ENCODE peak calls at places on chromosome 4, in five cellular contexts. One of them, this sample, is unnamed.

GRCh38 chr4:141730805-141731204 is 94.4 kb downstream of the IL15 start:
- DNase-seq in uterus: no peak
- DNase-seq in brain microvascular endothelial cell: no peak
- DNase-seq in ovary: no peak
- DNase-seq in BE2C: no peak
- DNase-seq in this sample: no peak

GRCh38 chr4:16545656-16546055 is 319.4 kb upstream of the TAPT1 start:
- DNase-seq in uterus: no peak
- DNase-seq in brain microvascular endothelial cell: no peak
- DNase-seq in ovary: no peak
- DNase-seq in BE2C: no peak
- DNase-seq in this sample: no peak

GRCh38 chr4:56288663-56289062 is 98.6 kb downstream of the AASDH start:
- DNase-seq in uterus: no peak
- DNase-seq in brain microvascular endothelial cell: no peak
- DNase-seq in ovary: no peak
- DNase-seq in BE2C: no peak
- DNase-seq in this sample: no peak

GRCh38 chr4:83387922-83388676 is 53.5 kb upstream of the HPSE start:
- DNase-seq in uterus: no peak
- DNase-seq in brain microvascular endothelial cell: no peak
- DNase-seq in ovary: no peak
- DNase-seq in BE2C: no peak
- DNase-seq in this sample: no peak

GRCh38 chr4:188190461-188190860 is 51.2 kb downstream of the TRIML1 start:
- DNase-seq in uterus: no peak
- DNase-seq in brain microvascular endothelial cell: no peak
- DNase-seq in ovary: no peak
- DNase-seq in BE2C: no peak
- DNase-seq in this sample: peak; percentile 29

GRCh38 chr4:2352171-2352570 is 66.3 kb downstream of the ZFYVE28 start:
- DNase-seq in uterus: no peak
- DNase-seq in brain microvascular endothelial cell: no peak
- DNase-seq in ovary: peak; percentile 4
- DNase-seq in BE2C: peak; percentile 4
- DNase-seq in this sample: no peak

GRCh38 chr4:145609494-145610427 is 9.4 kb upstream of the MMAA start:
- DNase-seq in uterus: peak; percentile 46
- DNase-seq in brain microvascular endothelial cell: peak; percentile 82
- DNase-seq in ovary: peak; percentile 15
- DNase-seq in BE2C: peak; percentile 58
- DNase-seq in this sample: peak; percentile 28

GRCh38 chr4:76607266-76607799 is 172.3 kb downstream of the SHROOM3 start:
- DNase-seq in uterus: no peak
- DNase-seq in brain microvascular endothelial cell: no peak
- DNase-seq in ovary: no peak
- DNase-seq in BE2C: no peak
- DNase-seq in this sample: peak; percentile 96

GRCh38 chr4:87390931-87391782 is at the start of gene HSD17B11:
- DNase-seq in uterus: peak; percentile 96
- DNase-seq in brain microvascular endothelial cell: peak; percentile 91
- DNase-seq in ovary: peak; percentile 90
- DNase-seq in BE2C: peak; percentile 93
- DNase-seq in this sample: peak; percentile 67

GRCh38 chr4:86960557-86960959 is 25.7 kb downstream of the AFF1 start:
- DNase-seq in uterus: no peak
- DNase-seq in brain microvascular endothelial cell: no peak
- DNase-seq in ovary: no peak
- DNase-seq in BE2C: no peak
- DNase-seq in this sample: no peak

GRCh38 chr4:160887668-160888067 is 1276.1 kb downstream of the FSTL5 start:
- DNase-seq in uterus: no peak
- DNase-seq in brain microvascular endothelial cell: no peak
- DNase-seq in ovary: no peak
- DNase-seq in BE2C: no peak
- DNase-seq in this sample: no peak

GRCh38 chr4:15150636-15151432 is 148.6 kb downstream of the CPEB2 start:
- DNase-seq in uterus: no peak
- DNase-seq in brain microvascular endothelial cell: no peak
- DNase-seq in ovary: no peak
- DNase-seq in BE2C: no peak
- DNase-seq in this sample: no peak

GRCh38 chr4:100240008-100240407 is 49.7 kb upstream of the DDIT4L start:
- DNase-seq in uterus: no peak
- DNase-seq in brain microvascular endothelial cell: peak; percentile 7
- DNase-seq in ovary: no peak
- DNase-seq in BE2C: no peak
- DNase-seq in this sample: no peak

GRCh38 chr4:40628888-40629287 is 776 bp downstream of the RBM47 start:
- DNase-seq in uterus: no peak
- DNase-seq in brain microvascular endothelial cell: no peak
- DNase-seq in ovary: no peak
- DNase-seq in BE2C: no peak
- DNase-seq in this sample: no peak

GRCh38 chr4:82586055-82586454 is 24.3 kb upstream of the TMEM150C start:
- DNase-seq in uterus: no peak
- DNase-seq in brain microvascular endothelial cell: no peak
- DNase-seq in ovary: no peak
- DNase-seq in BE2C: peak; percentile 68
- DNase-seq in this sample: no peak

GRCh38 chr4:81459233-81459632 is 12.5 kb downstream of the RASGEF1B start:
- DNase-seq in uterus: no peak
- DNase-seq in brain microvascular endothelial cell: no peak
- DNase-seq in ovary: no peak
- DNase-seq in BE2C: no peak
- DNase-seq in this sample: no peak

GRCh38 chr4:106628616-106629606 is 260.3 kb upstream of the GIMD1 start:
- DNase-seq in uterus: no peak
- DNase-seq in brain microvascular endothelial cell: no peak
- DNase-seq in ovary: no peak
- DNase-seq in BE2C: no peak
- DNase-seq in this sample: no peak

GRCh38 chr4:140993350-140993749 is 139.9 kb downstream of the RNF150 start:
- DNase-seq in uterus: no peak
- DNase-seq in brain microvascular endothelial cell: no peak
- DNase-seq in ovary: no peak
- DNase-seq in BE2C: peak; percentile 12
- DNase-seq in this sample: no peak

GRCh38 chr4:140059159-140059558 is 94.8 kb downstream of the MAML3 start:
- DNase-seq in uterus: no peak
- DNase-seq in brain microvascular endothelial cell: no peak
- DNase-seq in ovary: no peak
- DNase-seq in BE2C: no peak
- DNase-seq in this sample: no peak

GRCh38 chr4:7358100-7358735 is 76.5 kb downstream of the PSAPL1 start:
- DNase-seq in uterus: no peak
- DNase-seq in brain microvascular endothelial cell: peak; percentile 84
- DNase-seq in ovary: peak; percentile 56
- DNase-seq in BE2C: no peak
- DNase-seq in this sample: peak; percentile 74

GRCh38 chr4:112520598-112521122 is 4.7 kb upstream of the NEUROG2 start:
- DNase-seq in uterus: no peak
- DNase-seq in brain microvascular endothelial cell: no peak
- DNase-seq in ovary: no peak
- DNase-seq in BE2C: no peak
- DNase-seq in this sample: no peak

GRCh38 chr4:112518675-112519074 is 2.7 kb upstream of the NEUROG2 start:
- DNase-seq in uterus: no peak
- DNase-seq in brain microvascular endothelial cell: no peak
- DNase-seq in ovary: no peak
- DNase-seq in BE2C: no peak
- DNase-seq in this sample: no peak

GRCh38 chr4:112517911-112518310 is 1.9 kb upstream of the NEUROG2 start:
- DNase-seq in uterus: no peak
- DNase-seq in brain microvascular endothelial cell: no peak
- DNase-seq in ovary: no peak
- DNase-seq in BE2C: no peak
- DNase-seq in this sample: no peak

GRCh38 chr4:112521123-112522116 is 5.4 kb upstream of the NEUROG2 start:
- DNase-seq in uterus: no peak
- DNase-seq in brain microvascular endothelial cell: no peak
- DNase-seq in ovary: no peak
- DNase-seq in BE2C: no peak
- DNase-seq in this sample: no peak

GRCh38 chr4:112519689-112520597 is 4.0 kb upstream of the NEUROG2 start:
- DNase-seq in uterus: no peak
- DNase-seq in brain microvascular endothelial cell: no peak
- DNase-seq in ovary: no peak
- DNase-seq in BE2C: no peak
- DNase-seq in this sample: no peak
- H3K4me3 ChIP-seq in uterus: no peak overlapping the region
- H3K4me3 ChIP-seq in brain microvascular endothelial cell: no peak overlapping the region
- H3K4me3 ChIP-seq in ovary: no peak overlapping the region
- H3K4me3 ChIP-seq in BE2C: no peak overlapping the region
- H3K4me3 ChIP-seq in this sample: no peak overlapping the region

GRCh38 chr4:179855471-179855870 is 2387.7 kb upstream of the TENM3 start:
- DNase-seq in uterus: no peak
- DNase-seq in brain microvascular endothelial cell: no peak
- DNase-seq in ovary: no peak
- DNase-seq in BE2C: no peak
- DNase-seq in this sample: no peak
- TF ChIP-seq CTCF in uterus: no peak
- TF ChIP-seq CTCF in brain microvascular endothelial cell: no peak
- TF ChIP-seq CTCF in ovary: no peak
- TF ChIP-seq CTCF in BE2C: no peak
- TF ChIP-seq CTCF in this sample: no peak

DNA sequence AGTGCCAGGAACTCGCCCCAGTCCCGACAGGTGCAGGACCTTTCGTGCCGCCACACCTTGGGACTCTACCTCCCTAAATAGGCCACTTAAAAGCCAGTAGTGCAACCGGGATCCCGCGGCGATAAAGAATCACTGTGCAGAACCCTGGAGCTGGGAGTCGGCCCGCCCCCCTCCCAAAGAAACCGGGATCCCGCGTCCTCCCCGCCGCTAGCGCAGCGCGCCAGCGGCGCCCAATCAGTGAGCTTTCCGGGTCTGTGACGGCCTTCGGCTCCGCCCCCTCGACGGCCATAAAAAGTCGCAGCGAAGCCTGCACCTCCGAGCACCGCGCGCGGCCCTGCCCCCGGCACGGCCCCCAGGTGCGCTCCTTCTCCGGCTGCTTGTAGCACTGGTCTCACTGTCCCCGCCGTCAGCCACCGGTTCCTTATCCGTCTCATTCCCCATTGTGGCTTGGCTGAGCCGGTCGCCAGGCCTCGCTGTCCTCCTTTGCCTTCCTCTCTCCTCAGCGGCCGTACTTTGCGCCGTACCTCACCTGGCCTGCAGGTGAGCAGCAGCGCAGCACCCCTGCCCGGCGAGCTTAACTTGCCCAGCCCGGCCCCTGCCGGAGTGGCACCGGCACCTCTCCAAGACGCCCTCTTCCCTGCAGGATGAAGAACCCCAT is at the start of gene LRAT:
- DNase-seq in uterus: no peak
- DNase-seq in brain microvascular endothelial cell: no peak
- DNase-seq in ovary: no peak
- DNase-seq in BE2C: peak; percentile 58
- DNase-seq in this sample: no peak
- H3K4me3 ChIP-seq in uterus: peak within 1 kb of the TSS; percentile 12
- H3K4me3 ChIP-seq in brain microvascular endothelial cell: peak within 1 kb of the TSS; percentile 49
- H3K4me3 ChIP-seq in ovary: peak within 1 kb of the TSS; percentile 32
- H3K4me3 ChIP-seq in BE2C: peak within 1 kb of the TSS; percentile 49
- H3K4me3 ChIP-seq in this sample: no peak within 1 kb of the TSS

DNA sequence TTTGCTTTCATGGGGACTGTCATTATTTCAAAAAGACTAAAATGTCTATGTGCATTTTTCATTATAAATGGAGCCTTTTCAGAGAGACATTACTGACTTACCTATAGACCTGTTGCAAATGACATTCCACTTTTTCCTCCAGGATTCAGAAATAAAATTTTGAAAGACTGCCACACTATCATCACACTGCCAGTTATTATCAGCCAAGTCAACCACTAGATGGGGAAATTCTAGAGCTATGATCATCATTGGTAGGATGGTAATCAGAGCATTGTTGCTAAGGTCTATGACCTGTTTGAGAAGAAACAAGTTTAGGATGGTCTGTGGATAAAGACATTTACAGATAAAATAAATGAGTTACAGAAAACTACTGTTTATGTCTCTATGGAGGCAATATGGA is 22.5 kb downstream of the LRRC66 start:
- DNase-seq in uterus: no peak
- DNase-seq in brain microvascular endothelial cell: no peak
- DNase-seq in ovary: no peak
- DNase-seq in BE2C: no peak
- DNase-seq in this sample: no peak
- TF ChIP-seq CTCF in uterus: no peak
- TF ChIP-seq CTCF in brain microvascular endothelial cell: no peak
- TF ChIP-seq CTCF in ovary: no peak
- TF ChIP-seq CTCF in BE2C: peak; percentile 26
- TF ChIP-seq CTCF in this sample: no peak

DNA sequence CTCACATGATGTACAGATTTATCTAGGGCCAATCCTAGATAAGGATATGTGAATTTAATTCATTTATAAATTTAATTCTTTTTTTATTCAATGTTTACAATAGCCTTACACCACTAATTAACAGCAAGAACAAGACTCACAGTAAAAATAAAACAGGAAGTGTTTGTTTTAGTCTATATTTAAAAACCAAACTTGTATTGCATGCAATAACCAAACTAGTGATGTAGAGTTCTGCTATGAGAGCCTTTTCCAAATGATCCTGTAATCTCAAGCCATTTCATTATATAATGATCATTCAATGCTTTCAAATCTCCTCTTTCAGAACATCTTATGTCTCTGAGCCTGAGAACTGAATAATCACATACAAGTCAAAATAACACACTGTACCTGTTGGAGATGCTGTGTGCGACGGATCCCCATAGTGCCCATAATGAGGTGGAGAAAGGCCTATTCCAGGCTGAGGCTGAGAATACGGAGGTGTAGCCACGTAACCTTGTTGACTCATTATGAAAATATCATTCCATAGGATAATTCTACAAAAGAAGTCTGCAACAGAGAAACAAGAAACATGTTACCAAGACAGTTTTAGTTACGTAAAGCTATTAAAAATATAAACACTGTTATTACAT is 2.6 kb downstream of the SEC24D start:
- DNase-seq in uterus: no peak
- DNase-seq in brain microvascular endothelial cell: no peak
- DNase-seq in ovary: no peak
- DNase-seq in BE2C: no peak
- DNase-seq in this sample: no peak
- H3K4me3 ChIP-seq in uterus: no peak overlapping the region
- H3K4me3 ChIP-seq in brain microvascular endothelial cell: peak overlapping the region; percentile 92
- H3K4me3 ChIP-seq in ovary: no peak overlapping the region
- H3K4me3 ChIP-seq in BE2C: peak overlapping the region; percentile 96
- H3K4me3 ChIP-seq in this sample: peak overlapping the region; percentile 37

GRCh38 chr4:182923796-182924365 is 6.7 kb upstream of the DCTD start:
- DNase-seq in uterus: no peak
- DNase-seq in brain microvascular endothelial cell: no peak
- DNase-seq in ovary: no peak
- DNase-seq in BE2C: no peak
- DNase-seq in this sample: no peak

GRCh38 chr4:182927505-182927904 is 10.3 kb upstream of the DCTD start:
- DNase-seq in uterus: no peak
- DNase-seq in brain microvascular endothelial cell: no peak
- DNase-seq in ovary: no peak
- DNase-seq in BE2C: no peak
- DNase-seq in this sample: no peak

GRCh38 chr4:182923376-182923775 is 6.2 kb upstream of the DCTD start:
- DNase-seq in uterus: no peak
- DNase-seq in brain microvascular endothelial cell: no peak
- DNase-seq in ovary: no peak
- DNase-seq in BE2C: no peak
- DNase-seq in this sample: no peak

GRCh38 chr4:182924497-182924896 is 7.3 kb upstream of the DCTD start:
- DNase-seq in uterus: no peak
- DNase-seq in brain microvascular endothelial cell: peak; percentile 29
- DNase-seq in ovary: no peak
- DNase-seq in BE2C: no peak
- DNase-seq in this sample: no peak

GRCh38 chr4:182925298-182925738 is 8.1 kb upstream of the DCTD start:
- DNase-seq in uterus: peak; percentile 51
- DNase-seq in brain microvascular endothelial cell: peak; percentile 63
- DNase-seq in ovary: peak; percentile 25
- DNase-seq in BE2C: peak; percentile 86
- DNase-seq in this sample: no peak
- TF ChIP-seq CTCF in uterus: peak; percentile 46
- TF ChIP-seq CTCF in brain microvascular endothelial cell: peak; percentile 80
- TF ChIP-seq CTCF in ovary: peak; percentile 26
- TF ChIP-seq CTCF in BE2C: peak; percentile 88
- TF ChIP-seq CTCF in this sample: peak; percentile 34

This sample was measured in AG09309.